ENCODE peak calls at places on chromosomes 5 and 9, in six cellular contexts. T is effector memory CD8-positive, alpha-beta T cell; X is PC-9; S is astrocyte of the cerebellum; K is NCI-H2029; W is neural crest cell. I is an unnamed sample.
A peak's percentile ranks its signal among the peaks of the same experiment; 100 is the strongest.

GRCh38 chr9:78115073-78115472 is 83.5 kb upstream of the GNAQ start:
- DNase-seq in K (no peak), X (no peak), W (no peak), S (no peak), T (no peak), I (peak; percentile 31)

GRCh38 chr9:5186416-5187169 is 1.2 kb upstream of the INSL6 start:
- DNase-seq in T (peak; percentile 57), X (peak; percentile 46), W (peak; percentile 19), K (no peak), S (peak; percentile 57), I (peak; percentile 37)

GRCh38 chr5:150142800-150143724 is 12.6 kb downstream of the PDGFRB start:
- DNase-seq in W (no peak), T (no peak), S (peak; percentile 69), X (peak; percentile 72), K (no peak), I (no peak)

GRCh38 chr5:91283899-91284298 is 99.2 kb downstream of the ARRDC3 start:
- DNase-seq in S (peak; percentile 74), W (no peak), X (peak; percentile 20), K (no peak), T (no peak), I (no peak)

GRCh38 chr5:129271309-129271708 is 176.8 kb downstream of the ISOC1 start:
- DNase-seq in W (no peak), T (no peak), K (no peak), S (no peak), X (no peak), I (peak; percentile 3)

GRCh38 chr5:141657937-141658545 is 6.8 kb upstream of the FCHSD1 start:
- DNase-seq in X (no peak), T (no peak), S (peak; percentile 70), W (no peak), K (no peak), I (no peak)

GRCh38 chr9:26928966-26929495 is 18.0 kb downstream of the PLAA start:
- DNase-seq in W (no peak), X (no peak), S (no peak), K (no peak), T (no peak), I (no peak)

GRCh38 chr9:136516191-136516654 is 29.6 kb downstream of the NOTCH1 start:
- DNase-seq in S (no peak), K (no peak), T (no peak), X (no peak), W (no peak), I (peak; percentile 71)

GRCh38 chr5:115457985-115458384 is 86.6 kb downstream of the FEM1C start:
- DNase-seq in W (no peak), X (no peak), T (no peak), S (no peak), K (no peak), I (no peak)

GRCh38 chr9:22022396-22022795 is 13.3 kb upstream of the CDKN2B start:
- DNase-seq in S (no peak), T (no peak), X (no peak), K (no peak), W (no peak), I (no peak)

GRCh38 chr9:22119537-22120167 is 110.5 kb upstream of the CDKN2B start:
- DNase-seq in S (no peak), X (no peak), K (no peak), W (no peak), T (no peak), I (peak; percentile 20)

GRCh38 chr5:15757103-15757502 is 257.1 kb downstream of the FBXL7 start:
- DNase-seq in X (no peak), W (no peak), T (no peak), K (no peak), S (peak; percentile 26), I (no peak)

GRCh38 chr9:28249424-28249823 is 676.1 kb upstream of the C9orf72 start:
- DNase-seq in K (no peak), W (no peak), T (no peak), X (no peak), S (no peak), I (no peak)

GRCh38 chr9:117412841-117413240 is 2.0 kb downstream of the ASTN2 start:
- DNase-seq in T (no peak), W (no peak), S (no peak), X (no peak), K (no peak), I (peak; percentile 62)

GRCh38 chr5:14254686-14255085 is 111.5 kb downstream of the TRIO start:
- DNase-seq in K (no peak), W (no peak), S (no peak), X (no peak), T (no peak), I (no peak)

GRCh38 chr9:133834080-133834976 is 96.2 kb upstream of the SARDH start:
- DNase-seq in X (no peak), K (no peak), S (no peak), W (no peak), T (no peak), I (no peak)

GRCh38 chr5:93422652-93423332 is 158.2 kb downstream of the NR2F1-AS1 start:
- DNase-seq in X (no peak), S (no peak), K (no peak), T (no peak), W (no peak), I (no peak)

GRCh38 chr9:134320916-134321570 is 5.2 kb upstream of the RXRA start:
- DNase-seq in W (no peak), S (no peak), X (no peak), K (no peak), T (no peak), I (peak; percentile 69)

GRCh38 chr9:107389617-107390071 is 99.9 kb downstream of the KLF4 start:
- DNase-seq in T (no peak), X (peak; percentile 36), W (no peak), K (no peak), S (no peak), I (no peak)

GRCh38 chr5:179344301-179345178 is 721 bp downstream of the ADAMTS2 start:
- DNase-seq in T (no peak), X (no peak), S (no peak), K (no peak), W (peak; percentile 27), I (peak; percentile 84)

GRCh38 chr9:20505574-20505973 is 116.7 kb downstream of the MLLT3 start:
- DNase-seq in X (no peak), S (no peak), T (no peak), K (no peak), W (no peak), I (no peak)

GRCh38 chr9:131620764-131621520 is 75.6 kb downstream of the PRRT1B start:
- DNase-seq in T (no peak), X (no peak), W (no peak), S (no peak), K (no peak), I (no peak)

GRCh38 chr9:77708416-77708815 is 60.3 kb upstream of the GNA14 start:
- DNase-seq in X (no peak), K (no peak), S (no peak), W (no peak), T (no peak), I (no peak)

GRCh38 chr5:78260771-78261170 is 33.7 kb downstream of the AP3B1 start:
- DNase-seq in W (no peak), K (no peak), X (no peak), T (no peak), S (no peak), I (no peak)

GRCh38 chr9:137760426-137760825 is 117.2 kb upstream of the CACNA1B start:
- DNase-seq in T (no peak), S (no peak), X (no peak), K (no peak), W (no peak), I (no peak)

GRCh38 chr5:156800982-156801381 is 49.1 kb upstream of the PPP1R2B start:
- DNase-seq in S (no peak), W (no peak), X (no peak), K (no peak), T (no peak), I (peak; percentile 9)

GRCh38 chr5:154092356-154092755 is 53.6 kb downstream of the MFAP3 start:
- DNase-seq in X (peak; percentile 56), W (no peak), T (no peak), K (no peak), S (no peak), I (no peak)